ENCODE peak calls at places on chromosomes 7 and 10, in four cellular contexts. P, R, K and Z are unnamed samples.

GRCh38 chr7:45177801-45178200 is 20.2 kb downstream of the RAMP3 start:
- DNase-seq in P (no peak), R (no peak), K (no peak), Z (no peak)

GRCh38 chr7:122887198-122887597 is 938 bp upstream of the CADPS2 start:
- DNase-seq in R (peak; percentile 66), P (peak; percentile 18), K (no peak), Z (peak; percentile 10)

GRCh38 chr7:151243411-151244155 is 4.9 kb downstream of the SMARCD3 start:
- DNase-seq in R (no peak), P (no peak), K (peak; percentile 36), Z (no peak)

GRCh38 chr10:120431356-120431755 is 25.7 kb upstream of the PLPP4 start:
- DNase-seq in R (no peak), K (no peak), P (no peak), Z (no peak)

GRCh38 chr10:53619678-53620077 is 847.1 kb upstream of the MBL2 start:
- DNase-seq in P (no peak), K (no peak), R (peak; percentile 0), Z (no peak)

GRCh38 chr10:82969405-82969804 is 1094.4 kb downstream of the NRG3 start:
- DNase-seq in R (no peak), K (no peak), P (no peak), Z (no peak)

GRCh38 chr7:102331536-102332275 is 24.5 kb downstream of the SPDYE6 start:
- DNase-seq in R (no peak), K (peak; percentile 46), P (peak; percentile 15), Z (no peak)

GRCh38 chr7:129569811-129570215 is 41.7 kb upstream of the NRF1 start:
- DNase-seq in R (peak; percentile 89), P (no peak), K (no peak), Z (peak; percentile 87)

GRCh38 chr10:93600861-93601773 is at the start of gene RBP4:
- DNase-seq in R (peak; percentile 78), P (no peak), K (peak; percentile 56), Z (no peak)

GRCh38 chr7:73817121-73817520 is 13.7 kb upstream of the CLDN4 start:
- DNase-seq in P (no peak), K (no peak), R (no peak), Z (no peak)

GRCh38 chr7:143490719-143491306 is 13.1 kb downstream of the TAS2R41 start:
- DNase-seq in P (peak; percentile 67), R (peak; percentile 30), K (no peak), Z (peak; percentile 45)

GRCh38 chr10:35642023-35642792 is at the start of gene FZD8:
- DNase-seq in R (peak; percentile 68), K (peak; percentile 88), P (peak; percentile 92), Z (peak; percentile 92)

GRCh38 chr7:110607050-110607862 is 483.7 kb upstream of the LRRN3 start:
- DNase-seq in P (no peak), K (no peak), R (no peak), Z (no peak)

GRCh38 chr10:31836569-31837406 is 91.8 kb downstream of the ARHGAP12 start:
- DNase-seq in R (peak; percentile 36), P (peak; percentile 35), K (no peak), Z (peak; percentile 36)

GRCh38 chr7:119065966-119066365 is 841.5 kb downstream of the ANKRD7 start:
- DNase-seq in K (no peak), R (no peak), P (no peak), Z (no peak)

GRCh38 chr10:119281581-119282071 is 74.3 kb downstream of the GRK5 start:
- DNase-seq in R (no peak), P (no peak), K (no peak), Z (no peak)

GRCh38 chr7:101772508-101773306 is 44.7 kb upstream of the CUX1 start:
- DNase-seq in K (no peak), P (no peak), R (no peak), Z (no peak)

GRCh38 chr7:91194841-91195240 is 69.4 kb upstream of the FZD1 start:
- DNase-seq in K (no peak), R (no peak), P (no peak), Z (no peak)

DNA sequence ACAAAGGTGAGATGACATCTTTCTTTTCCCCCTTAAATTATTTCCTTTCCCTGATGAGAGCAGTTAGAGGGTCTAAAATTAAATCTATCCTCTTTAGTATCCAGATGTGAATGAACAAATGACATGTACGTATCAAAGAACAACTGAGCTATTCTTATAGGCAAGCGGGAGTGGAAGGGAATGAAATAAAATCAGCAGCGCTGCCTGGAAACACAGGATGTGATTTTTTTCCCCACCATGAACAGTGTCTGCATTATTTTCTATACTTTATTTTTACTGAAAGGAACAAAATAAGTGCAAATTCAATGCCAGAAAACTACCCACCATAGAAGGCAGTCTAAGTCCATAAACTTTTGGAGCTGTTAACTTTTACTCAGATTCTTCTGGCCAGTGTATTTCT is 40.6 kb downstream of the SLC26A4 start:
- DNase-seq in P (no peak), R (no peak), K (no peak), Z (no peak)
- TF ChIP-seq PHF8 in P (no peak), R (no peak), K (no peak), Z (no peak)

GRCh38 chr7:141328290-141328689 is 222.9 kb upstream of the AGK start:
- DNase-seq in K (no peak), P (no peak), R (no peak), Z (no peak)
- TF ChIP-seq PHF8 in K (no peak), P (no peak), R (no peak), Z (no peak)

GRCh38 chr7:16926283-16926682 is 44.5 kb upstream of the AGR3 start:
- DNase-seq in P (no peak), R (peak; percentile 28), K (no peak), Z (peak; percentile 62)
- TF ChIP-seq PHF8 in P (no peak), R (no peak), K (no peak), Z (no peak)

GRCh38 chr7:111752022-111752582 is 189.8 kb upstream of the IMMP2L start:
- DNase-seq in K (peak; percentile 86), P (peak; percentile 85), R (peak; percentile 54), Z (peak; percentile 52)
- TF ChIP-seq PHF8 in K (no peak), P (no peak), R (no peak), Z (no peak)

DNA sequence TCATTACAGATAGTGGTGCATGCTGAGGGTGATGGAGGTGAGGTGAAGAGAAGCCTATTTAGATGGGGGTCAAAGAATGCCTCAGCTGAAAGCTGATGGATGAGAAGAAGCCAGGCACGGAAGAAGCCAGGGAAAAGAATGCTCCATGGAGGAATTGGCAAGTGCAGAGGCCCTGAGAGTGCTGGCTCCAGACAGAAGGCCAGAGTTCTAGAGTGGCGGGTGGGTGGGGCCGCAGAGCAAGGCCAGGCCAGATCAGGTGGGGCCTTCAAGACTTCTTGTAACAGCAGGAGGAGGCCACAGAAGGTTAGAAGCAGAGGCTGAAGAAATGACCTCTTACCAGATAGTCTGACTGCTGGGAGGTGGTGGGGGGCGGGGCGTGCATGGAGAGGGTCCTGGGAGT is 7.3 kb downstream of the EEPD1 start:
- DNase-seq in R (no peak), K (no peak), P (no peak), Z (no peak)
- TF ChIP-seq PHF8 in R (no peak), K (no peak), P (no peak), Z (no peak)